ENCODE peak calls at places on chromosomes 13 and 19, in ten cellular contexts. S is dorsolateral prefrontal cortex, V is MCF 10A, X is uterus, F is DND-41, A is AG04450, T is choroid plexus epithelial cell, B is osteocyte, K is thoracic aorta, E is PC-9. O is an unnamed sample.

GRCh38 chr13:112486386-112487126 is 101.4 kb downstream of the TUBGCP3 start:
- DNase-seq in K (no peak), E (no peak), B (peak), F (no peak), V (no peak), A (no peak), X (no peak), T (peak), S (no peak), O (no peak)

GRCh38 chr13:69524459-69525155 is 583.0 kb upstream of the ATXN8OS start:
- DNase-seq in V (peak), E (no peak), X (no peak), T (peak), S (no peak), K (no peak), F (no peak), B (no peak), A (no peak), O (no peak)

GRCh38 chr19:30079200-30079599 is 137.2 kb downstream of the URI1 start:
- DNase-seq in T (no peak), B (no peak), E (no peak), F (no peak), K (no peak), X (no peak), V (no peak), S (no peak), A (no peak), O (no peak)

GRCh38 chr19:21322528-21322927 is 6.7 kb downstream of the ZNF708 start:
- DNase-seq in F (no peak), T (no peak), A (no peak), K (no peak), V (no peak), E (no peak), B (no peak), X (no peak), S (peak), O (no peak)

GRCh38 chr13:46173656-46174055 is 8.3 kb downstream of the LCP1 start:
- DNase-seq in V (no peak), K (no peak), E (no peak), B (no peak), A (no peak), X (no peak), T (no peak), F (no peak), S (no peak), O (no peak)

GRCh38 chr13:27403252-27403678 is 21.2 kb upstream of the GTF3A start:
- DNase-seq in F (no peak), X (no peak), T (peak), E (no peak), A (peak), S (no peak), V (no peak), B (no peak), K (no peak), O (no peak)

GRCh38 chr13:109869312-109870237 is 83.2 kb upstream of the IRS2 start:
- DNase-seq in F (no peak), K (peak), A (peak), S (peak), T (peak), X (peak), E (peak), B (no peak), V (no peak), O (no peak)

GRCh38 chr13:19169991-19170390 is 11.6 kb downstream of the TUBA3C start:
- DNase-seq in A (no peak), B (no peak), K (no peak), E (no peak), V (no peak), F (no peak), T (no peak), X (no peak), S (no peak), O (no peak)

GRCh38 chr13:102018716-102019115 is 383.1 kb downstream of the FGF14 start:
- DNase-seq in F (no peak), B (no peak), A (no peak), T (no peak), V (no peak), K (no peak), X (no peak), E (no peak), S (no peak), O (no peak)

GRCh38 chr19:16064209-16064889 is 11.9 kb upstream of the TPM4 start:
- DNase-seq in X (no peak), B (no peak), K (no peak), S (no peak), A (no peak), V (no peak), T (peak), F (no peak), E (no peak), O (peak)

GRCh38 chr13:72726721-72727416 is 560 bp downstream of the MZT1 start:
- DNase-seq in S (peak), T (peak), X (no peak), A (no peak), V (peak), B (peak), E (no peak), F (peak), K (peak), O (peak)

GRCh38 chr13:109749365-109749764 is 37.0 kb downstream of the IRS2 start:
- DNase-seq in X (no peak), E (no peak), B (peak), K (no peak), F (no peak), T (no peak), V (no peak), A (no peak), S (no peak), O (no peak)

GRCh38 chr13:71663431-71663830 is 203.6 kb downstream of the DACH1 start:
- DNase-seq in S (no peak), V (no peak), E (no peak), A (no peak), X (no peak), K (no peak), T (no peak), B (no peak), F (no peak), O (no peak)

GRCh38 chr13:91184244-91184926 is 163.1 kb upstream of the MIR17HG start:
- DNase-seq in T (peak), X (no peak), E (no peak), K (no peak), S (no peak), V (no peak), B (no peak), A (no peak), F (no peak), O (no peak)

GRCh38 chr19:34253711-34254551 is 423 bp upstream of the GARRE1 start:
- DNase-seq in F (peak), E (peak), B (peak), T (peak), V (peak), K (peak), A (no peak), X (peak), S (peak), O (no peak)

GRCh38 chr19:10644351-10645007 is 9.7 kb upstream of the ILF3 start:
- DNase-seq in F (peak), V (peak), E (peak), X (peak), S (peak), B (peak), K (peak), T (peak), A (peak), O (no peak)

GRCh38 chr13:50209646-50210045 is 194.4 kb downstream of the KCNRG start:
- DNase-seq in E (no peak), F (no peak), T (peak), X (no peak), A (no peak), B (no peak), V (no peak), K (no peak), S (no peak), O (no peak)

GRCh38 chr13:76882431-76882830 is 3.8 kb downstream of the KCTD12 start:
- DNase-seq in K (no peak), V (peak), S (no peak), X (no peak), E (no peak), F (no peak), B (no peak), T (peak), A (no peak), O (no peak)

GRCh38 chr19:3660493-3661219 is 34.1 kb upstream of the CACTIN start:
- DNase-seq in S (no peak), X (no peak), E (no peak), F (no peak), B (no peak), A (no peak), K (no peak), V (no peak), T (no peak), O (no peak)

GRCh38 chr13:52010890-52011689 is at the start of gene ATP7B:
- DNase-seq in B (no peak), V (no peak), S (no peak), E (no peak), X (no peak), T (no peak), F (peak), A (no peak), K (no peak), O (no peak)

GRCh38 chr13:70844391-70845108 is 736.3 kb upstream of the KLHL1 start:
- DNase-seq in F (no peak), X (no peak), S (no peak), A (no peak), B (no peak), T (no peak), E (no peak), K (no peak), V (no peak), O (peak)

GRCh38 chr19:58439576-58440554 is at the start of gene ZNF132:
- DNase-seq in K (peak), A (peak), X (peak), E (peak), T (peak), B (peak), V (no peak), F (no peak), S (peak), O (no peak)

GRCh38 chr13:29428310-29428991 is 167.0 kb downstream of the SLC7A1 start:
- DNase-seq in B (no peak), K (no peak), X (no peak), T (peak), E (no peak), S (peak), F (no peak), A (no peak), V (peak), O (no peak)

GRCh38 chr19:18439910-18440237 is 1.9 kb upstream of the ISYNA1 start:
- DNase-seq in A (no peak), E (no peak), F (no peak), B (no peak), X (no peak), V (no peak), S (no peak), K (no peak), T (no peak), O (no peak)

GRCh38 chr19:34416021-34416545 is 11.9 kb downstream of the PDCD2L start:
- DNase-seq in K (no peak), X (no peak), S (no peak), V (peak), B (no peak), T (peak), A (no peak), F (no peak), E (no peak), O (no peak)

GRCh38 chr19:40255619-40256166 is 29.2 kb upstream of the CCNP start:
- DNase-seq in V (no peak), K (no peak), X (no peak), E (no peak), F (no peak), T (no peak), A (no peak), B (no peak), S (no peak), O (peak)

GRCh38 chr19:33755314-33756020 is 41.2 kb upstream of the KCTD15 start:
- DNase-seq in S (no peak), V (no peak), T (no peak), E (no peak), F (no peak), A (no peak), X (no peak), B (no peak), K (no peak), O (no peak)

GRCh38 chr19:6590458-6591319 is at the start of gene CD70:
- DNase-seq in V (peak), F (peak), A (no peak), X (no peak), B (no peak), E (no peak), S (no peak), K (no peak), T (no peak), O (no peak)

GRCh38 chr13:84864341-84864740 is 934.9 kb downstream of the SLITRK6 start:
- DNase-seq in F (no peak), S (no peak), T (no peak), X (no peak), A (no peak), E (no peak), V (no peak), B (no peak), K (no peak), O (no peak)

GRCh38 chr19:6540918-6541689 is 10.3 kb downstream of the TNFSF9 start:
- DNase-seq in F (no peak), S (no peak), E (no peak), V (no peak), B (no peak), X (no peak), T (no peak), A (no peak), K (no peak), O (peak)

GRCh38 chr19:44738603-44739585 is 9.6 kb upstream of the BCL3 start:
- DNase-seq in T (no peak), F (no peak), S (no peak), E (peak), A (no peak), B (no peak), X (no peak), K (no peak), V (no peak), O (no peak)

GRCh38 chr19:18995804-18996241 is 37.5 kb downstream of the SUGP2 start:
- DNase-seq in S (peak), F (peak), A (peak), X (no peak), T (peak), E (peak), K (no peak), B (peak), V (peak), O (no peak)

GRCh38 chr13:26590379-26590778 is 32.9 kb downstream of the WASF3 start:
- DNase-seq in F (no peak), B (no peak), S (no peak), V (no peak), K (no peak), X (no peak), E (no peak), T (no peak), A (no peak), O (no peak)

GRCh38 chr19:36008336-36008978 is at the start of gene SYNE4:
- DNase-seq in X (no peak), E (peak), A (no peak), S (no peak), K (no peak), V (peak), F (no peak), B (no peak), T (no peak), O (no peak)

GRCh38 chr13:23007430-23007829 is 173.3 kb upstream of the SGCG start:
- DNase-seq in S (no peak), E (no peak), T (no peak), K (no peak), B (no peak), A (no peak), V (no peak), X (no peak), F (no peak), O (no peak)

GRCh38 chr19:18366027-18366435 is 19.9 kb upstream of the GDF15 start:
- DNase-seq in X (no peak), E (peak), K (no peak), F (no peak), T (no peak), V (peak), A (no peak), B (no peak), S (no peak), O (no peak)

GRCh38 chr19:44684892-44685847 is 13.8 kb upstream of the CEACAM16 start:
- DNase-seq in B (no peak), A (peak), X (peak), V (peak), S (no peak), T (peak), F (peak), K (peak), E (peak), O (no peak)

DNA sequence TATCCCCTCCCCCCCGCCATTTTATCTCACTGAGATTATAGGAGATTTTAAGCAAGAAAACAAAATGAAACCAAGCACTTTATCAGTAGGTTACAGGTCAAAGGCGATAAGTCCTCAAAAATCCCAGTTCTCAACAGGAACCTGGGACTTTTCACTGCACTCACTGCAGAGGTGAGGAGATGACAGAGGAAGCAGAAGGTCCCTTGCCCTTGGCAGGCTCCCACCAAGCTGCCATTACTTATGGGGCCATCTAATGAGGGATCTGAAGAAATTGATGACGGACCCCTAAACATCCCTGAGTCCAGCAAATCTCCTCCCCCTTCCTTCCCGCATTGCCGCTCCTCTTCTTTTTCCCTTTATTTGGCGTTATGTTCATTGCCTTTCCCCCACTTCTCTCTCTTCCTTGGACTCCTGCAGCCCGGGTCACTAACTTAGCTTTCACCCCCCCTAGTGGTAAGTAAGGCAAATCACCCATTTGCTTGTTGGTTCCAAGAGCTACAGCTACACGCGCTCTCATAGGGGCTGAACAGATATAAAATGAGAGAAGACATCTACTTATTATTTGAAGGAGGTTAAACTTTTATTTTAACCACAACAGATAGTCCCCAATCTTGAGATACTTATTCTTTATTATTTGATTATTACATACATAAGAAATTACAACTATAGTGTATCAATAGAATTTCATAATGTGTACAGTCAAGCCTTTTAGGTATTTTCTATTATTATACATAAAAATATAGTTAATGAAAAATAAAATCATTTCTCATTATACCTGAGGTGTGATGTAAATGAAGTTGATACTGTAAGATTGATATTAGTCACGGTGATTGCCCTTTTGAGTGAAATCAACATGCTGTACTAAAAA is 52.0 kb upstream of the ARGLU1 start:
- DNase-seq in A (peak), S (no peak), B (no peak), V (peak), K (no peak), E (no peak), F (peak), T (peak), X (peak), O (no peak)
- TF ChIP-seq CTCF in A (peak), S (peak), B (peak), V (peak), K (peak), E (peak), F (peak), T (peak), X (peak), O (peak)

DNA sequence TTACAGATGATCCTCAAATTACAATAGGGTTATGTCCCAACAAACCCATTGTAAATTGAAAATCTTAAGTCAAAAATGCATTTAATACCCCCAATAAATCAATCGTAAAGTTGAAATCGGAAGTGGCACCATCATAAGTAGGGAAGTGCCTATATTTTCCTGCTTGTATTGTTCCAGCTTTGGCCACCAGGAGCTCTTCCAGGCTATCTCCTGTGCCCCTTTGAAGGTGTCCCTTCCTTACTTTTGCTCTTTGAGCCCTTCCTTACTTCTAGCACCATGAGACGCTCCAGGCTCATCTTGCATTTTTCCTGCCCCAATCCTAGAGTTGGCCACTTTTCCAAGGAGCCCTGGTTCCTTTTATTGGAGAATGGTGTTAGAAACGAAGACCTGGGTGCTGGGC is 163.0 kb upstream of the TSC22D1 start:
- DNase-seq in K (no peak), X (no peak), E (no peak), A (no peak), V (no peak), F (no peak), T (no peak), S (no peak), B (no peak), O (no peak)
- TF ChIP-seq CTCF in K (no peak), X (no peak), E (peak), A (peak), V (no peak), F (no peak), T (peak), S (no peak), B (no peak), O (peak)

GRCh38 chr13:37870489-37870845 is 895 bp upstream of the TRPC4 start:
- DNase-seq in E (no peak), X (no peak), K (no peak), A (no peak), B (no peak), F (no peak), T (no peak), V (no peak), S (no peak), O (no peak)
- TF ChIP-seq CTCF in E (no peak), X (no peak), K (no peak), A (no peak), B (no peak), F (no peak), T (no peak), V (no peak), S (no peak), O (peak)

GRCh38 chr13:68380041-68380973 is 1150.2 kb upstream of the PCDH9 start:
- DNase-seq in A (no peak), B (no peak), E (no peak), T (no peak), F (no peak), S (no peak), X (no peak), V (no peak), K (no peak), O (no peak)
- TF ChIP-seq CTCF in A (no peak), B (no peak), E (no peak), T (no peak), F (no peak), S (no peak), X (no peak), V (no peak), K (no peak), O (no peak)

O was measured in chondrocyte.